ENCODE peak calls at places on chromosomes 13 and 19, in four cellular contexts. M, S, J and A are unnamed samples.

GRCh38 chr19:55362990-55363716 is at the start of gene GARIN5B:
- DNase-seq in M (no peak), S (no peak), J (no peak), A (no peak)

GRCh38 chr13:86601351-86601750 is 802.1 kb upstream of the SLITRK6 start:
- DNase-seq in S (no peak), J (no peak), M (no peak), A (no peak)

GRCh38 chr19:50794074-50794777 is 4.0 kb downstream of the ACP4 start:
- DNase-seq in J (no peak), M (peak; percentile 77), S (no peak), A (no peak)

GRCh38 chr13:99860736-99861135 is 110.8 kb downstream of the ZIC5 start:
- DNase-seq in J (no peak), S (no peak), M (no peak), A (no peak)

GRCh38 chr13:42968906-42969305 is 23.1 kb downstream of the EPSTI1 start:
- DNase-seq in S (no peak), J (no peak), M (no peak), A (no peak)

GRCh38 chr19:38183227-38183914 is 40.7 kb downstream of the DPF1 start:
- DNase-seq in S (no peak), J (no peak), M (peak; percentile 89), A (no peak)

GRCh38 chr13:76991432-76991795 is 467 bp upstream of the CLN5 start:
- DNase-seq in J (peak; percentile 35), M (no peak), S (no peak), A (no peak)

GRCh38 chr19:46287585-46287984 is 9.3 kb upstream of the HIF3A start:
- DNase-seq in M (peak; percentile 41), S (no peak), J (no peak), A (no peak)

GRCh38 chr13:64377606-64378005 is 2852.5 kb downstream of the PCDH9 start:
- DNase-seq in M (no peak), J (no peak), S (no peak), A (no peak)
- TF ChIP-seq SP1 in M (no peak), J (no peak), S (no peak), A (no peak)

DNA sequence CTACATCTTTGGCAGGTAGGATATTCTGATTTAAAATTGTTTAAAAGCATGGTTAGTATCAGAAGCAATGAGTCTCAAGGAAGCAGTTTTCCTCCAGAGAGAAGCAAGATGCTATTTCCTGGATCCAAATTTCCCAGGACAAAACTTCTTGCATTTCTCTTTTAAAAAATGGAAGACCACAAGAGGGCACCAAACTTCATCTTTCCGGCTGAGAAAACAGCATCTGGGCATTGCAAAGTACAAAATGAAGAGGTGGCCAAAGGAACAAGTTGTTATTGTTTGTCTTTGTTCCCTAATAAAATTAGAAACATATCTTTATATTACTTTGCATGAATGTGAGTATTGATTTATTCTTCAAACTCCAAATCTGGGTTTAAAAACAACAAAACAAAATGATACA is 60.0 kb upstream of the LRCH1 start:
- DNase-seq in J (no peak), S (peak; percentile 22), M (peak; percentile 17), A (peak; percentile 54)
- TF ChIP-seq FOXK2 in J (no peak), S (no peak), M (no peak), A (no peak)

GRCh38 chr13:50626031-50626643 is 217.4 kb downstream of the DLEU7 start:
- DNase-seq in M (no peak), J (no peak), S (no peak), A (no peak)
- TF ChIP-seq BHLHE40 in M (no peak), J (no peak), S (no peak), A (no peak)

GRCh38 chr13:20416223-20416622 is 109.4 kb downstream of the CRYL1 start:
- DNase-seq in S (no peak), M (no peak), J (no peak), A (no peak)

GRCh38 chr13:20415288-20415644 is 110.4 kb downstream of the CRYL1 start:
- DNase-seq in M (no peak), S (no peak), J (no peak), A (no peak)

GRCh38 chr13:20415694-20416107 is 110.0 kb downstream of the CRYL1 start:
- DNase-seq in S (no peak), M (no peak), J (no peak), A (no peak)

GRCh38 chr13:20422362-20422761 is 103.3 kb downstream of the CRYL1 start:
- DNase-seq in J (no peak), M (no peak), S (no peak), A (no peak)

DNA sequence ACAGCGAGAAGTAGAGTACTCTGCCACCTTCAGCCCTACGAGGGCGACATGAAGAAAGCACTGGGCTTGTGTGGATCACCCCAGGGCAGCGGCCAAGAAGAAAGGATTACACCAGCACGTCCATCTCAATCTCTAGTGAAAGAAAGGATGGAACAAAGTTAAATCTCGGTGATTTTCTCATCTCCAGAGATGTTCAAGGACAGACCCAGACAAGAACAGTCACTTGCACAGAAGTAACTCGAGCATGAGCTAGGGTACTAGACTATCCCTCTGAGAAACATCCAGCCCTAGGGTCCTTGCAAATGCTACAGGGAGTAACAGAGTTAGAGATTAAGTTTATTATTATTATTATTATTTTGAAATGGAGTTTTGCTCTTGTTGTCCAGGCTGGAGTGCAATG is 106.7 kb downstream of the CRYL1 start:
- DNase-seq in J (no peak), M (no peak), S (no peak), A (no peak)
- TF ChIP-seq SP1 in J (no peak), M (no peak), S (no peak), A (no peak)

GRCh38 chr13:98172570-98173405 is 4.3 kb downstream of the RNF113B start:
- DNase-seq in M (no peak), S (no peak), J (no peak), A (no peak)
- TF ChIP-seq FOXK2 in M (no peak), S (no peak), J (no peak), A (no peak)

GRCh38 chr13:44768775-44769578 is 192.8 kb upstream of the TSC22D1 start:
- DNase-seq in J (peak; percentile 19), M (no peak), S (no peak), A (no peak)
- TF ChIP-seq BHLHE40 in J (no peak), M (no peak), S (no peak), A (no peak)

GRCh38 chr13:110334256-110334655 is 27.2 kb downstream of the COL4A2 start:
- DNase-seq in S (no peak), J (no peak), M (no peak), A (no peak)
- TF ChIP-seq SP1 in S (no peak), J (no peak), M (no peak), A (no peak)

DNA sequence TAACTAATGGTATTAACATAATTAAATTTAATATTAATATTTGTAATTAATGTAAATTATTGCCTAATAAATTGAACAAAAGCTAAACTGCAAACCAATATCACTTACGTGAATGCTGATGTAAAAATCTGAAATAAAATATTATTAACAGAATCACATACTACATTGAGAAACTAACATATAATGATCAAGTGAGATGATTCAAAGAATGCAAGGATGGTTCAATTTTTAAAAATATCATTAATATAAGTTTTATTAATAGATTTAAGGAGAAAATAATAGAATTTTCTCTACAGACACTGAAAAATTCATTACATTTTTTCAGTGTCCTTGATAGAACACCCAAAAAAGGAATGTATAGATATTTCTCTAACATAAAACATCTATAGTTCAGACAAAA is 23.5 kb upstream of the EBPL start:
- DNase-seq in J (no peak), S (no peak), M (no peak), A (no peak)
- TF ChIP-seq FOXK2 in J (no peak), S (no peak), M (no peak), A (no peak)

DNA sequence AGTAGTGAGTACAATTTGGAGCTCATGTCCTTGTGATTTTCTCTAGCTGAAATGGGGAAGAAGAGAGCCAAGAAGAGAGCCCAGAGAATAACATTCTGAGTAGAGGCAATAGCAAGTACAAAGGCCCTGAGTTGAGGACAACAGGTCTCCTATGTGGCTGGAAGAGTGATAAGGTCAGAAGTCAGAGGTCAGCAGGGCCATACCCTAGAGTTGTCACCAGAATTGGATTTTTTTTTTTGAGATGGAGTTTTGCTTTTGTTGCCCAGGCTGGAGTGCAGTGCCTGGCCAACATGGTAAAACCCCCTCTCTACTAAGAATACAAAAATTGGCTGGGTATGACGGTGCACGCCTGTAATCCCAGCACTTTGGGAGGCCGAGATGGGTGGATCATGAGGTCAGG is 8.0 kb upstream of the TRIM28 start:
- DNase-seq in J (no peak), M (no peak), S (no peak), A (no peak)
- TF ChIP-seq BHLHE40 in J (no peak), M (no peak), S (no peak), A (no peak)